ENCODE peak calls at places on chromosomes 12 and 14, in six cellular contexts. L, U, O, T, R and G are unnamed samples.

GRCh38 chr14:26687438-26687837 is 89.6 kb upstream of the NOVA1 start:
- DNase-seq in U (no peak), O (no peak), R (no peak), L (no peak), T (peak; percentile 0), G (no peak)

GRCh38 chr14:51908086-51908485 is 47.7 kb downstream of the GNG2 start:
- DNase-seq in U (no peak), O (no peak), R (no peak), T (no peak), L (no peak), G (no peak)

GRCh38 chr12:55737581-55738112 is 5.3 kb upstream of the GDF11 start:
- DNase-seq in R (no peak), T (no peak), O (no peak), L (no peak), U (no peak), G (no peak)

GRCh38 chr12:6977653-6978052 is 6.9 kb downstream of the EMG1 start:
- DNase-seq in U (no peak), R (no peak), T (no peak), L (no peak), O (no peak), G (no peak)

GRCh38 chr12:119964876-119965275 is 24.2 kb upstream of the BICDL1 start:
- DNase-seq in L (no peak), O (no peak), T (no peak), R (peak; percentile 43), U (no peak), G (no peak)

GRCh38 chr12:107243316-107243715 is 150.0 kb upstream of the CRY1 start:
- DNase-seq in R (no peak), L (no peak), U (no peak), T (no peak), O (no peak), G (no peak)

GRCh38 chr12:111225307-111225706 is 143.6 kb downstream of the PHETA1 start:
- DNase-seq in T (no peak), R (no peak), L (no peak), U (no peak), O (no peak), G (no peak)

GRCh38 chr14:63564318-63564717 is 21.1 kb upstream of the PPP2R5E start:
- DNase-seq in R (no peak), O (no peak), U (no peak), L (no peak), T (no peak), G (no peak)

GRCh38 chr12:130981156-130981789 is 27.6 kb downstream of the ADGRD1 start:
- DNase-seq in T (no peak), L (no peak), U (no peak), O (no peak), R (no peak), G (no peak)

GRCh38 chr14:72738181-72738611 is 155.7 kb downstream of the DPF3 start:
- DNase-seq in R (no peak), T (no peak), O (no peak), U (no peak), L (no peak), G (no peak)

GRCh38 chr14:64963611-64964010 is 8.5 kb downstream of the RAB15 start:
- DNase-seq in O (no peak), U (no peak), L (no peak), T (no peak), R (no peak), G (no peak)

GRCh38 chr14:100115236-100115635 is 44.2 kb downstream of the DEGS2 start:
- DNase-seq in R (no peak), U (no peak), L (no peak), O (no peak), T (no peak), G (no peak)

GRCh38 chr12:100267603-100268281 is 765 bp downstream of the SCYL2 start:
- DNase-seq in U (peak; percentile 4), R (no peak), O (peak; percentile 19), L (peak; percentile 13), T (no peak), G (no peak)

GRCh38 chr14:23153891-23154796 is 29.3 kb downstream of the SLC7A8 start:
- DNase-seq in R (no peak), T (peak; percentile 27), O (no peak), L (no peak), U (no peak), G (no peak)

GRCh38 chr12:17992002-17992656 is 97.9 kb downstream of the RERGL start:
- DNase-seq in L (peak; percentile 44), T (peak; percentile 20), U (no peak), O (no peak), R (no peak), G (peak; percentile 32)

GRCh38 chr12:27851311-27851710 is 71.3 kb upstream of the MANSC4 start:
- DNase-seq in L (no peak), U (no peak), T (no peak), R (no peak), O (no peak), G (no peak)

GRCh38 chr14:100967178-100967577 is 63.7 kb upstream of the RTL1 start:
- DNase-seq in O (no peak), R (no peak), T (no peak), L (no peak), U (no peak), G (no peak)

GRCh38 chr12:91920276-91920675 is 225.4 kb downstream of the BTG1 start:
- DNase-seq in U (no peak), R (no peak), T (no peak), O (no peak), L (no peak), G (no peak)

GRCh38 chr12:19434538-19434937 is 4.8 kb upstream of the AEBP2 start:
- DNase-seq in O (no peak), L (no peak), R (no peak), U (no peak), T (no peak), G (no peak)

GRCh38 chr12:116222358-116222757 is 55.1 kb downstream of the MED13L start:
- DNase-seq in U (peak; percentile 10), O (no peak), R (no peak), T (peak; percentile 19), L (no peak), G (no peak)

GRCh38 chr12:124115496-124115895 is 142.5 kb downstream of the ZNF664 start:
- DNase-seq in O (no peak), L (no peak), U (no peak), T (no peak), R (no peak), G (no peak)

GRCh38 chr14:72906879-72907278 is 13.0 kb upstream of the DPF3 start:
- DNase-seq in T (no peak), R (no peak), O (no peak), L (no peak), U (no peak), G (no peak)

GRCh38 chr14:51652168-51653095 is 722 bp downstream of the FRMD6 start:
- DNase-seq in O (peak; percentile 37), T (peak; percentile 65), L (no peak), R (no peak), U (peak; percentile 27), G (peak; percentile 40)

GRCh38 chr12:115943630-115944391 is 333.7 kb downstream of the MED13L start:
- DNase-seq in O (no peak), L (no peak), U (no peak), T (peak; percentile 24), R (no peak), G (no peak)

GRCh38 chr14:67636361-67636919 is 16.7 kb downstream of the ARG2 start:
- DNase-seq in U (no peak), O (no peak), L (no peak), T (no peak), R (peak; percentile 70), G (no peak)